ENCODE peak calls at places on chromosomes 2 and 18, in five cellular contexts. P is trophoblast cell, R is SW 1271, H is H7, Q is HCEC 1CT. D is an unnamed sample.

GRCh38 chr2:105428387-105429018 is 29.7 kb upstream of the FHL2 start:
- DNase-seq in Q (no peak), H (no peak), R (no peak), P (no peak), D (no peak)

GRCh38 chr2:144448389-144449027 is 71.4 kb downstream of the ZEB2 start:
- DNase-seq in R (no peak), Q (no peak), H (no peak), P (no peak), D (no peak)

GRCh38 chr2:236049981-236050380 is 118.2 kb downstream of the GBX2 start:
- DNase-seq in R (no peak), Q (no peak), P (peak; percentile 47), H (no peak), D (no peak)

GRCh38 chr18:75624836-75625235 is 197.3 kb upstream of the SMIM21 start:
- DNase-seq in Q (no peak), R (no peak), H (no peak), P (no peak), D (peak; percentile 5)

GRCh38 chr18:50627594-50628542 is 68.0 kb downstream of the MAPK4 start:
- DNase-seq in R (no peak), P (no peak), Q (no peak), H (no peak), D (no peak)

GRCh38 chr2:99572798-99573197 is 83.0 kb upstream of the REV1 start:
- DNase-seq in P (no peak), R (no peak), H (no peak), Q (no peak), D (no peak)

GRCh38 chr18:56576826-56577573 is 61.4 kb downstream of the TXNL1 start:
- DNase-seq in H (peak; percentile 33), Q (no peak), P (no peak), R (no peak), D (no peak)

GRCh38 chr2:148917431-148917830 is 42.4 kb downstream of the KIF5C start:
- DNase-seq in P (no peak), R (no peak), H (no peak), Q (no peak), D (no peak)

GRCh38 chr2:96099861-96100798 is 16.2 kb downstream of the ADRA2B start:
- DNase-seq in P (no peak), Q (no peak), R (no peak), H (peak; percentile 47), D (no peak)

D was measured in fibroblast of mammary gland.